ENCODE peak calls at places on chromosomes 3 and 15, in seven cellular contexts. B is RPMI7951, N is smooth muscle cell of the brain vasculature, H is progenitor cell of endocrine pancreas, I is AG10803, E is cardiac muscle cell, F is SHP77. D is an unnamed sample.

GRCh38 chr3:65170357-65171090 is 482.7 kb upstream of the ADAMTS9 start:
- DNase-seq in N (peak), F (peak), E (peak), H (no peak), B (peak), I (peak), D (peak)

GRCh38 chr15:100241572-100242479 is 99.9 kb downstream of the ADAMTS17 start:
- DNase-seq in H (no peak), E (no peak), F (peak), I (no peak), B (peak), N (no peak), D (no peak)

GRCh38 chr3:149936812-149937230 is 33.9 kb downstream of the PFN2 start:
- DNase-seq in F (peak), N (peak), E (peak), I (peak), H (peak), B (peak), D (no peak)

GRCh38 chr3:126540946-126541627 is 17.1 kb downstream of the CHST13 start:
- DNase-seq in I (no peak), N (no peak), H (peak), B (no peak), E (no peak), F (no peak), D (no peak)

GRCh38 chr15:37058316-37058985 is 41.9 kb downstream of the MEIS2 start:
- DNase-seq in E (peak), I (no peak), B (no peak), N (no peak), F (no peak), H (no peak), D (no peak)

GRCh38 chr3:73007992-73008712 is 11.5 kb downstream of the PPP4R2 start:
- DNase-seq in I (no peak), N (no peak), E (no peak), H (no peak), B (no peak), F (no peak), D (no peak)

GRCh38 chr3:124209426-124209825 is 217.5 kb upstream of the ROPN1 start:
- DNase-seq in B (peak), F (no peak), N (no peak), I (peak), E (no peak), H (no peak), D (no peak)

GRCh38 chr3:143070977-143071551 is 48.5 kb upstream of the CHST2 start:
- DNase-seq in E (no peak), N (no peak), I (peak), B (peak), H (no peak), F (no peak), D (no peak)

GRCh38 chr3:141321109-141321497 is 47.2 kb upstream of the ZBTB38 start:
- DNase-seq in B (peak), F (no peak), E (no peak), H (no peak), N (no peak), I (peak), D (no peak)

GRCh38 chr15:35151381-35151780 is 66.3 kb upstream of the NANOGP8 start:
- DNase-seq in H (no peak), B (no peak), E (no peak), N (no peak), F (no peak), I (no peak), D (no peak)